ENCODE peak calls at places on chromosomes 4 and X, in seven cellular contexts. A is testis, V is brain microvascular endothelial cell, T is mammary epithelial cell, J is fibroblast of lung, K is heart left ventricle, W is Panc1. S is an unnamed sample.

GRCh38 chrX:9995855-9996339 is 28.7 kb downstream of the CLDN34 start:
- DNase-seq in A (peak), V (peak), T (peak), J (peak), K (peak), W (no peak), S (peak)

GRCh38 chr4:67475155-67475554 is 70.1 kb downstream of the CENPC start:
- DNase-seq in A (no peak), V (no peak), T (no peak), J (no peak), K (no peak), W (no peak), S (peak)

GRCh38 chrX:153995504-153995903 is 22.9 kb downstream of the TMEM187 start:
- DNase-seq in A (no peak), V (no peak), T (no peak), J (no peak), K (no peak), W (no peak), S (no peak)

GRCh38 chr4:127307996-127308395 is 324.8 kb upstream of the INTU start:
- DNase-seq in A (no peak), V (no peak), T (peak), J (no peak), K (no peak), W (no peak), S (no peak)

GRCh38 chrX:7346021-7346420 is 198.1 kb upstream of the PUDP start:
- DNase-seq in A (no peak), V (no peak), T (no peak), J (peak), K (no peak), W (no peak), S (no peak)

GRCh38 chr4:17197070-17197469 is 298.6 kb upstream of the LDB2 start:
- DNase-seq in A (no peak), V (no peak), T (no peak), J (no peak), K (peak), W (no peak), S (no peak)

GRCh38 chr4:157204634-157205244 is 15.8 kb upstream of the GRIA2 start:
- DNase-seq in A (peak), V (no peak), T (no peak), J (no peak), K (no peak), W (no peak), S (peak)

GRCh38 chr4:156598138-156598681 is 373.4 kb downstream of the PDGFC start:
- DNase-seq in A (no peak), V (peak), T (no peak), J (peak), K (no peak), W (no peak), S (peak)

GRCh38 chrX:39052751-39053150 is 251.5 kb downstream of the MID1IP1 start:
- DNase-seq in A (no peak), V (no peak), T (no peak), J (no peak), K (no peak), W (no peak), S (no peak)

GRCh38 chr4:2843909-2844584 is 403 bp downstream of the ADD1 start:
- DNase-seq in A (peak), V (peak), T (peak), J (peak), K (peak), W (no peak), S (peak)

GRCh38 chrX:154779261-154779660 is 16.6 kb downstream of the DKC1 start:
- DNase-seq in A (no peak), V (no peak), T (no peak), J (peak), K (no peak), W (no peak), S (peak)

GRCh38 chrX:48695524-48695875 is 1.0 kb upstream of the SUV39H1 start:
- DNase-seq in A (no peak), V (no peak), T (peak), J (no peak), K (no peak), W (no peak), S (peak)

GRCh38 chr4:74097631-74098550 is 1.1 kb downstream of the CXCL2 start:
- DNase-seq in A (no peak), V (no peak), T (peak), J (peak), K (no peak), W (no peak), S (peak)
- H3K4me3 ChIP-seq in A (no peak), V (peak), T (peak), J (peak), K (peak), W (peak), S (peak)

DNA sequence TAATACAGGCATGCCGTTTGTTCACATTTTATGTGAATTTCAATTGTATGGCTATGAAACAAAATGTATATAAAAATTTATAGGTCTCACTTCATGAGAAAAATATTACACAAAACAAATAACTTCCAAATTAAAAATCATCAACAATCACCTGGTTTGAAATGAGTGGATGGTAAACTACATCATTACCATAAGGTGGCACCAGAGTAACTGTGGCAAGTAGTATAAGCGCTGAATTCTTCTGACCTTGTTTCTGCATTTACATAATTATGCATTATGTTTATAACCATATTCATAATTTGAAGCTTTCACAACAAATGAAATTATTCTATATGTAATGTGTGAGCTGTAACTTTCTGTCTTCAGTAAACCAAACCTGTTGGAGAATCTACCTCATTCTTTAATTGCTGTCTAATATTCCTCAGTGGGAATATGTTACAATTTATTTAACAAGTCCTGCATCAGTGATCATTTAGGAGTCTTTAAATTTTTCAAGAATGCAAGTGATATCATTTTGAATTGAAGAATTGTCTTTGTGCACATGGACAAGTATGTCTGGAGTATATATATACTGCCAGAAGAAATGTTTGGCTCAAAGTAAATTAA is 55.2 kb downstream of the MMRN1 start:
- DNase-seq in A (no peak), V (no peak), T (no peak), J (no peak), K (no peak), W (no peak), S (no peak)
- TF ChIP-seq CTCF in A (no peak), V (no peak), T (peak), J (no peak), K (peak), W (peak), S (no peak)

GRCh38 chr4:54231419-54232150 is 2.5 kb downstream of the PDGFRA start:
- DNase-seq in A (peak), V (peak), T (no peak), J (peak), K (peak), W (no peak), S (peak)

GRCh38 chr4:54233128-54233696 is 4.1 kb downstream of the PDGFRA start:
- DNase-seq in A (peak), V (peak), T (peak), J (peak), K (peak), W (peak), S (peak)

GRCh38 chr4:54232151-54232688 is 3.1 kb downstream of the PDGFRA start:
- DNase-seq in A (no peak), V (no peak), T (no peak), J (peak), K (no peak), W (no peak), S (peak)

GRCh38 chr4:54233697-54234496 is 4.8 kb downstream of the PDGFRA start:
- DNase-seq in A (peak), V (peak), T (peak), J (peak), K (peak), W (peak), S (peak)

GRCh38 chr4:54234497-54235205 is 5.6 kb downstream of the PDGFRA start:
- DNase-seq in A (no peak), V (peak), T (no peak), J (no peak), K (no peak), W (no peak), S (peak)
- H3K4me3 ChIP-seq in A (peak), V (no peak), T (no peak), J (peak), K (peak), W (no peak), S (peak)

DNA sequence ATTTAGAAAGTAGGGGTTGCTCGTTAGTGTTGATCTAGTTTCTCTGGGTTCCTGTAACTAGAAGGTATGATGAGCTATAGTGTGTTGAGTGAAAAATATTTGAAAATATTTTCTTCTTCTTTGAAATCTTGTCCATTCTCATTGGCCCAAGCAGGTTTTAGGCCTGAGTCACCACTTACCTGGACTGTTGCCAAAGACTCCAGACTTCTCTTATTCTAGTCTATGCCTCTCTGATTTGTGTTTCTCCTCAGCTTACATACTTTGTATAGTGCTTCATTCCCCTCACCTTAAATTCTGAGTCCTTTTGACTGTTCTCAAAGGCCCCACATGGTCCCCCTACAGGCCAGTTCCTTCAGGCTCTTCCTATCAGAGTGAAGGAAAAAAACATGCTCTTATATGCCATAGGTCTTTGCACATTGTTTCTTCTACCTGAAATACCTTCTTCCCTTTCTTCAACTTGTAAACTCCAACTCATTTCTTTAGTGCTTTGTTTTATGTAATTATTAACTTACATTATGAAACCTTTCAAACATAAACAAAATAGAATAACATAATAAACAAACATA is 258.2 kb downstream of the PPP1R2C start:
- DNase-seq in A (no peak), V (peak), T (peak), J (peak), K (no peak), W (no peak), S (peak)
- TF ChIP-seq CTCF in A (no peak), V (peak), T (peak), J (no peak), K (no peak), W (no peak), S (peak)

GRCh38 chr4:89305712-89306437 is 1.7 kb downstream of the GPRIN3 start:
- DNase-seq in A (no peak), V (peak), T (peak), J (peak), K (no peak), W (no peak), S (peak)

GRCh38 chr4:89308161-89308500 is 531 bp upstream of the GPRIN3 start:
- DNase-seq in A (no peak), V (no peak), T (no peak), J (peak), K (no peak), W (no peak), S (no peak)

GRCh38 chr4:89307446-89308160 is at the start of gene GPRIN3:
- DNase-seq in A (peak), V (peak), T (no peak), J (peak), K (peak), W (no peak), S (peak)

GRCh38 chr4:89307185-89307445 is 485 bp downstream of the GPRIN3 start:
- DNase-seq in A (no peak), V (no peak), T (no peak), J (no peak), K (no peak), W (no peak), S (no peak)

DNA sequence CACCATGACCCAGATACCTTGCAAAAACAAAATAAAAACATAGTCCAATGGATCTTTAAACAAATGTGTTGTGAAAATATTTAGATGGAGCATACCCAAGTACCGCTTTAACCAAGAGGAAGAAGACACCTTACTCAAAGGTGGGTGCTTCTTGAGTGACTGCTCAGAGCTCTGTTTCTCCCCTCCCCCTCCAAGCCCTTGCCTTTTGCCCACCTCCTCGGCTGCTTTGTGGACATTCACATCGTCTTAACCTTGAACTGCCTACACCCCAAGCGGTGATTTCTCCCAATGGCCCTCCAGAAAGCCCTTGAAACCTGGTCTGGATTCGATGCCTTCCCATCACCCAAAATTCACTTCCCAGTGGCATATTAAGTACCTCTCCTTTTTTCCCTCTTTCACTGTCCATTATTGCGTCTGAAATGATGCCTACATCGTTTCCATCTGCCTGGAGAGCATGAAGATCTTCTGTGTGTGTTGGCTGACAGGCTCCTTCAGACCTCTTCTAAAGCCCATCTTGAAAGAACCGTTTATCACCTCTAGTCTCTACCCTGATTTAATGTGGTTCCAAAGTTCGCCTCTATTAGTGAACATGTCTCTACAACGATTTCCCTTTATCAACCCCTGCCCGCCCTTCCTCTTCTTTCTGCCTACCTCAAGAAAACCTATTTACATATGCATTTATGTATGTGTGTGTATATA is 965 bp downstream of the GPRIN3 start:
- DNase-seq in A (no peak), V (no peak), T (no peak), J (no peak), K (no peak), W (no peak), S (no peak)
- H3K4me3 ChIP-seq in A (peak), V (no peak), T (no peak), J (no peak), K (peak), W (no peak), S (no peak)

GRCh38 chr4:7985072-7985471 is 45.4 kb upstream of the AFAP1 start:
- DNase-seq in A (no peak), V (no peak), T (no peak), J (no peak), K (no peak), W (no peak), S (no peak)
- TF ChIP-seq CTCF in A (no peak), V (peak), T (no peak), J (no peak), K (no peak), W (peak), S (no peak)

GRCh38 chrX:15410430-15410829 is 26.2 kb upstream of the VEGFD start:
- DNase-seq in A (no peak), V (no peak), T (no peak), J (no peak), K (no peak), W (no peak), S (no peak)

GRCh38 chrX:15416133-15416993 is 32.1 kb upstream of the VEGFD start:
- DNase-seq in A (no peak), V (no peak), T (no peak), J (no peak), K (no peak), W (no peak), S (peak)

GRCh38 chrX:15418041-15418706 is 34.0 kb upstream of the VEGFD start:
- DNase-seq in A (no peak), V (no peak), T (no peak), J (peak), K (no peak), W (no peak), S (peak)

GRCh38 chrX:15418707-15419181 is 34.5 kb upstream of the VEGFD start:
- DNase-seq in A (no peak), V (no peak), T (no peak), J (no peak), K (no peak), W (no peak), S (no peak)

DNA sequence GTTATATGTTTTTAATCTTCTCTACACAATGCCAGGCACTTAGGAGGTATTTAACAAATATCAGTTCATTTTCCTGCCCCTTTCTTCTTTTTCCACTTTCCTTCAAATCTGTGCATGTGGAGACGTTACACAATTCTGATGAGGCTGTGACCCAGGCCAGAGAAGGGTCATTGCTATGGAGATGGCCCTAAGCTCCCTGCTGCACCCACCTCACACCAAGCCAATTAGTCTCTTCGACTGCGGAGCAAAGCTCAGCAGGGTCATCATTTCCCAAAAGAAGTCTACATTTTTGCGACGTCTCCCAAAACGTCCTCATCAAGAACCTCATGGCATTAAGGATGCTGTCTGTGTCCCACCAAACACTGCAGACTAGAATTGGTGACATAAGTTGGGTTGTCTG is 28.9 kb upstream of the VEGFD start:
- DNase-seq in A (no peak), V (no peak), T (no peak), J (no peak), K (no peak), W (no peak), S (no peak)
- H3K4me3 ChIP-seq in A (no peak), V (no peak), T (no peak), J (no peak), K (no peak), W (no peak), S (no peak)

GRCh38 chr4:101730291-101731117 is 60.0 kb upstream of the BANK1 start:
- DNase-seq in A (peak), V (peak), T (peak), J (peak), K (peak), W (peak), S (peak)
- TF ChIP-seq CTCF in A (peak), V (peak), T (peak), J (peak), K (peak), W (peak), S (peak)

S was measured in cardiac fibroblast.